ENCODE peak calls at places on chromosomes 11 and 22, in nine cellular contexts. L is HL-60, U is aorta, K is left lung, V is esophagus squamous epithelium, Q is left ventricle myocardium inferior, C is cardiac muscle cell, S is HCT116, E is IMR-90. F is an unnamed sample.

GRCh38 chr11:57662893-57663292 is 5.0 kb upstream of the ZDHHC5 start:
- DNase-seq in L (no peak), U (no peak), K (no peak), V (no peak), Q (no peak), C (no peak), S (no peak), E (no peak), F (no peak)

GRCh38 chr22:39115976-39116621 is 19.1 kb downstream of the APOBEC3H start:
- DNase-seq in L (no peak), U (no peak), K (peak; percentile 8), V (no peak), Q (no peak), C (no peak), S (no peak), E (no peak), F (no peak)

GRCh38 chr11:73270855-73271477 is 1.2 kb upstream of the P2RY6 start:
- DNase-seq in L (no peak), U (no peak), K (no peak), V (no peak), Q (no peak), C (no peak), S (no peak), E (no peak), F (no peak)

GRCh38 chr11:67482275-67482735 is 521 bp upstream of the AIP start:
- DNase-seq in L (peak; percentile 57), U (no peak), K (peak; percentile 80), V (no peak), Q (no peak), C (no peak), S (no peak), E (no peak), F (no peak)

GRCh38 chr11:103528596-103528995 is 419.4 kb downstream of the DYNC2H1 start:
- DNase-seq in L (no peak), U (no peak), K (no peak), V (no peak), Q (no peak), C (no peak), S (no peak), E (no peak), F (no peak)

GRCh38 chr11:77063861-77064260 is 2.9 kb upstream of the CAPN5 start:
- DNase-seq in L (no peak), U (no peak), K (no peak), V (no peak), Q (no peak), C (no peak), S (no peak), E (no peak), F (no peak)

GRCh38 chr11:44162004-44162403 is 66.5 kb downstream of the EXT2 start:
- DNase-seq in L (no peak), U (no peak), K (peak; percentile 17), V (no peak), Q (no peak), C (no peak), S (no peak), E (peak; percentile 41), F (no peak)

GRCh38 chr11:127247261-127247660 is 246.7 kb upstream of the KIRREL3 start:
- DNase-seq in L (no peak), U (no peak), K (no peak), V (no peak), Q (no peak), C (no peak), S (no peak), E (no peak), F (no peak)

GRCh38 chr22:39984006-39984405 is 10.7 kb upstream of the FAM83F start:
- DNase-seq in L (no peak), U (no peak), K (no peak), V (no peak), Q (no peak), C (no peak), S (no peak), E (peak; percentile 58), F (peak; percentile 47)

GRCh38 chr22:31295831-31296230 is 3.5 kb upstream of the PIK3IP1 start:
- DNase-seq in L (no peak), U (no peak), K (no peak), V (no peak), Q (no peak), C (no peak), S (no peak), E (peak; percentile 27), F (no peak)

GRCh38 chr11:82859746-82860145 is 40.5 kb downstream of the PRCP start:
- DNase-seq in L (no peak), U (no peak), K (no peak), V (no peak), Q (no peak), C (no peak), S (no peak), E (no peak), F (no peak)

GRCh38 chr11:33724644-33725035 is 11.6 kb downstream of the CD59 start:
- DNase-seq in L (peak; percentile 49), U (peak; percentile 65), K (no peak), V (no peak), Q (no peak), C (no peak), S (no peak), E (peak; percentile 69), F (no peak)

GRCh38 chr11:68756171-68756766 is 4.9 kb upstream of the TESMIN start:
- DNase-seq in L (no peak), U (no peak), K (no peak), V (no peak), Q (no peak), C (no peak), S (no peak), E (peak; percentile 27), F (no peak)

GRCh38 chr11:78453140-78453935 is 35.7 kb upstream of the GAB2 start:
- DNase-seq in L (no peak), U (no peak), K (no peak), V (no peak), Q (no peak), C (no peak), S (no peak), E (peak; percentile 34), F (no peak)

GRCh38 chr22:29095459-29095858 is 22.6 kb downstream of the KREMEN1 start:
- DNase-seq in L (no peak), U (no peak), K (no peak), V (no peak), Q (no peak), C (no peak), S (no peak), E (no peak), F (no peak)

DNA sequence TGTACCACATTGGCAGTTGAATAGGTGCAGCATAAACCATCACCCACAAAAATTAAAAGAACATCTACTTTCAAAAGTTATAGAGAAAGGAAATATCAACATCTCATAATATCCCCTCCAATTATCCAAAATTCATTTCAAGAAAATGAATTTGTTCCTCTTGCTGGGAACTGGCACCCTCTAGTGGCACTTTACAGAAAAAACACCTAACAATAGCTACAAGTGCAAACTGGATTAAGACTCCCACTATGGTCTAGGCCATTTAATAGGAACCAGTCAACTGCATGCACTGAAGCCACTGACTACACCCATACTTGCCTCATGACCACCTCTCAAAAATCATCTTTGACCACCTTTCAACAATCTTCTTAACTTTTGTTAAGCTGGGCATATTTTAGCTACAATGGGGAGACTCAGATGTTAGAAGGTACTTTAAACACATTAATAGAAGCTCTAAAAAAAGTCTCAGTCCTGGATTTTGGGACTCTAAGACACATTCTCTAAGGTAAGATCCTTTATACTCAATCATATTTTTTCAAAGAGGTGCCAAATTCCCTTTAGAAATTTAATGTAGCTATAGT is 17.3 kb downstream of the TRAF6 start:
- DNase-seq in L (peak; percentile 50), U (no peak), K (no peak), V (no peak), Q (no peak), C (peak; percentile 53), S (peak; percentile 42), E (peak; percentile 63), F (peak; percentile 34)
- H3K27ac ChIP-seq in L (no peak overlapping the region), U (no peak overlapping the region), K (no peak overlapping the region), V (no peak overlapping the region), Q (no peak overlapping the region), C (no peak overlapping the region), S (no peak overlapping the region), E (no peak overlapping the region), F (no peak overlapping the region)

GRCh38 chr22:50469377-50470305 is 5.2 kb downstream of the SBF1 start:
- DNase-seq in L (peak; percentile 93), U (peak; percentile 79), K (peak; percentile 87), V (peak; percentile 81), Q (peak; percentile 41), C (no peak), S (peak; percentile 8), E (peak; percentile 13), F (peak; percentile 19)

GRCh38 chr22:50473088-50473487 is 1.7 kb downstream of the SBF1 start:
- DNase-seq in L (peak; percentile 30), U (no peak), K (no peak), V (no peak), Q (no peak), C (no peak), S (peak; percentile 43), E (no peak), F (no peak)

GRCh38 chr22:50470491-50470890 is 4.3 kb downstream of the SBF1 start:
- DNase-seq in L (peak; percentile 10), U (no peak), K (no peak), V (no peak), Q (no peak), C (no peak), S (no peak), E (no peak), F (no peak)

GRCh38 chr22:50471962-50472361 is 2.9 kb downstream of the SBF1 start:
- DNase-seq in L (no peak), U (no peak), K (no peak), V (no peak), Q (no peak), C (no peak), S (no peak), E (no peak), F (no peak)

GRCh38 chr22:50471197-50471847 is 3.5 kb downstream of the SBF1 start:
- DNase-seq in L (peak; percentile 44), U (no peak), K (peak; percentile 63), V (no peak), Q (no peak), C (no peak), S (no peak), E (no peak), F (no peak)
- H3K27ac ChIP-seq in L (peak overlapping the region; percentile 66), U (no peak overlapping the region), K (peak overlapping the region; percentile 3), V (peak overlapping the region; percentile 81), Q (no peak overlapping the region), C (no peak overlapping the region), S (peak overlapping the region; percentile 36), E (no peak overlapping the region), F (no peak overlapping the region)

GRCh38 chr11:1852271-1852877 is 510 bp upstream of the LSP1 start:
- DNase-seq in L (no peak), U (no peak), K (peak; percentile 71), V (no peak), Q (no peak), C (no peak), S (no peak), E (no peak), F (no peak)
- H3K27ac ChIP-seq in L (peak overlapping the region; percentile 98), U (no peak overlapping the region), K (peak overlapping the region; percentile 97), V (no peak overlapping the region), Q (no peak overlapping the region), C (no peak overlapping the region), S (no peak overlapping the region), E (no peak overlapping the region), F (no peak overlapping the region)

DNA sequence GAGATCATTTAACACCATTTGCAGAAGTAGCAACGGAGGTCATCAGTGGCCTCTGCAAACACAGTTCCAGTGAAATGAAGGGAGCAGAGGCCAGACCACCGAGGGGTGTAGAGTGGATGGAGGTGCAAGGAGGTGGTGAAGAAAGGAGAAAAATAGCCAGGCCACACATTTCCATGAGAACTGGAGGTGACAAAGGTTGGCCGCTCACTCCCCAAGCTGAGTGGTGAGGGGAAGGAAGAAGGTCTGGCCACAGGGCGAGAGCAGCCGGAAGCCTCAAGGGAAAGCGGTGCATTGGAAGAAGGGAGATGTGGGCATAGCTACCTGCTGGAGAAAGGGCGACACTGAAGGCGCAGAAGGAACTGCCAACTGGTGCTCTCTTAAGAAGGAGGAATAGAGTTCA is 20.1 kb upstream of the TMPRSS4 start:
- DNase-seq in L (peak; percentile 26), U (no peak), K (no peak), V (no peak), Q (no peak), C (no peak), S (no peak), E (no peak), F (no peak)
- H3K27ac ChIP-seq in L (no peak overlapping the region), U (no peak overlapping the region), K (no peak overlapping the region), V (no peak overlapping the region), Q (no peak overlapping the region), C (no peak overlapping the region), S (no peak overlapping the region), E (no peak overlapping the region), F (no peak overlapping the region)

F was measured in brain microvascular endothelial cell.